ENCODE peak calls at places on chromosomes 11 and 22, in nine cellular contexts. N, H, L, E, K, J, M, T and F are unnamed samples.

GRCh38 chr11:110955797-110956196 is 243.6 kb upstream of the ARHGAP20 start:
- DNase-seq in N (no peak), H (no peak), L (no peak), E (no peak), K (no peak), J (no peak), M (no peak), T (no peak), F (no peak)

GRCh38 chr22:40867109-40867508 is 5.2 kb upstream of the DNAJB7 start:
- DNase-seq in N (no peak), H (no peak), L (no peak), E (no peak), K (no peak), J (no peak), M (no peak), T (no peak), F (no peak)

GRCh38 chr11:46127150-46127638 is 5.9 kb upstream of the PHF21A start:
- DNase-seq in N (no peak), H (peak), L (no peak), E (peak), K (peak), J (no peak), M (no peak), T (peak), F (peak)

GRCh38 chr22:33659423-33659822 is 260.9 kb downstream of the LARGE1 start:
- DNase-seq in N (no peak), H (no peak), L (no peak), E (no peak), K (no peak), J (no peak), M (no peak), T (no peak), F (no peak)

GRCh38 chr22:29987143-29987542 is 93.1 kb upstream of the HORMAD2 start:
- DNase-seq in N (no peak), H (no peak), L (no peak), E (no peak), K (no peak), J (no peak), M (no peak), T (no peak), F (no peak)

GRCh38 chr11:110152199-110152598 is 59.0 kb downstream of the ZC3H12C start:
- DNase-seq in N (no peak), H (no peak), L (no peak), E (no peak), K (no peak), J (no peak), M (no peak), T (no peak), F (no peak)

GRCh38 chr11:223921-224320 is 12.2 kb downstream of the SIRT3 start:
- DNase-seq in N (no peak), H (no peak), L (no peak), E (no peak), K (no peak), J (no peak), M (no peak), T (no peak), F (no peak)

GRCh38 chr11:10770626-10771254 is 19.7 kb downstream of the CTR9 start:
- DNase-seq in N (no peak), H (peak), L (no peak), E (peak), K (peak), J (peak), M (peak), T (peak), F (no peak)

GRCh38 chr22:19886605-19887250 is 32.1 kb upstream of the GNB1L start:
- DNase-seq in N (no peak), H (no peak), L (no peak), E (peak), K (no peak), J (peak), M (peak), T (no peak), F (no peak)

GRCh38 chr22:29596408-29596807 is 7.0 kb upstream of the NF2 start:
- DNase-seq in N (no peak), H (no peak), L (no peak), E (no peak), K (no peak), J (no peak), M (no peak), T (no peak), F (no peak)

GRCh38 chr11:130638624-130639023 is 190.2 kb downstream of the ADAMTS15 start:
- DNase-seq in N (no peak), H (no peak), L (no peak), E (no peak), K (no peak), J (no peak), M (no peak), T (no peak), F (no peak)

GRCh38 chr11:110518809-110519514 is 89.2 kb downstream of the FDX1 start:
- DNase-seq in N (no peak), H (no peak), L (no peak), E (no peak), K (no peak), J (no peak), M (no peak), T (no peak), F (no peak)

GRCh38 chr11:14414470-14415461 is 55.8 kb upstream of the RRAS2 start:
- DNase-seq in N (peak), H (peak), L (no peak), E (no peak), K (peak), J (no peak), M (peak), T (no peak), F (no peak)

GRCh38 chr22:48896766-48897637 is 930.7 kb downstream of the BRD1 start:
- DNase-seq in N (no peak), H (no peak), L (no peak), E (no peak), K (no peak), J (no peak), M (no peak), T (no peak), F (no peak)

GRCh38 chr22:42222140-42222539 is 48.3 kb downstream of the TCF20 start:
- DNase-seq in N (no peak), H (no peak), L (no peak), E (no peak), K (no peak), J (no peak), M (no peak), T (no peak), F (no peak)

GRCh38 chr11:86660011-86660595 is 12.3 kb downstream of the ME3 start:
- DNase-seq in N (no peak), H (no peak), L (no peak), E (peak), K (no peak), J (no peak), M (no peak), T (no peak), F (no peak)

GRCh38 chr11:19651654-19652053 is 61.0 kb upstream of the NAV2 start:
- DNase-seq in N (no peak), H (no peak), L (no peak), E (no peak), K (no peak), J (no peak), M (no peak), T (no peak), F (no peak)

GRCh38 chr11:5631426-5631825 is 6.6 kb downstream of the TRIM34 start:
- DNase-seq in N (no peak), H (no peak), L (no peak), E (no peak), K (no peak), J (no peak), M (no peak), T (no peak), F (no peak)

GRCh38 chr22:28903080-28903479 is 19.7 kb downstream of the ZNRF3 start:
- DNase-seq in N (no peak), H (no peak), L (no peak), E (no peak), K (no peak), J (no peak), M (no peak), T (no peak), F (no peak)

GRCh38 chr11:111327908-111328624 is 29.7 kb downstream of the POU2AF3 start:
- DNase-seq in N (no peak), H (no peak), L (peak), E (no peak), K (no peak), J (no peak), M (no peak), T (no peak), F (no peak)

GRCh38 chr11:113286509-113287497 is 27.6 kb upstream of the TTC12 start:
- DNase-seq in N (no peak), H (no peak), L (no peak), E (no peak), K (no peak), J (no peak), M (no peak), T (no peak), F (no peak)

GRCh38 chr11:18705651-18706281 is 7.2 kb downstream of the TMEM86A start:
- DNase-seq in N (no peak), H (no peak), L (peak), E (no peak), K (peak), J (peak), M (peak), T (peak), F (peak)

GRCh38 chr11:31607914-31608313 is 98.3 kb downstream of the ELP4 start:
- DNase-seq in N (no peak), H (no peak), L (no peak), E (no peak), K (no peak), J (no peak), M (no peak), T (no peak), F (no peak)

GRCh38 chr22:50485221-50486131 is 1.2 kb upstream of the MIOX start:
- DNase-seq in N (no peak), H (no peak), L (peak), E (no peak), K (no peak), J (no peak), M (no peak), T (no peak), F (no peak)

GRCh38 chr11:12019867-12020416 is 11.5 kb upstream of the DKK3 start:
- DNase-seq in N (no peak), H (no peak), L (no peak), E (no peak), K (no peak), J (peak), M (no peak), T (no peak), F (no peak)

GRCh38 chr22:49753961-49754673 is 73.6 kb downstream of the BRD1 start:
- DNase-seq in N (no peak), H (no peak), L (peak), E (no peak), K (no peak), J (no peak), M (no peak), T (peak), F (no peak)

GRCh38 chr22:24697671-24698082 is 76.8 kb downstream of the PIWIL3 start:
- DNase-seq in N (no peak), H (no peak), L (peak), E (peak), K (no peak), J (peak), M (no peak), T (no peak), F (peak)

GRCh38 chr11:33476945-33477584 is 219.9 kb downstream of the HIPK3 start:
- DNase-seq in N (no peak), H (no peak), L (no peak), E (no peak), K (no peak), J (no peak), M (no peak), T (no peak), F (no peak)

GRCh38 chr11:132734217-132734616 is 798.1 kb downstream of the OPCML start:
- DNase-seq in N (no peak), H (no peak), L (no peak), E (peak), K (no peak), J (no peak), M (no peak), T (no peak), F (no peak)

GRCh38 chr11:64877390-64878222 is 815 bp downstream of the EHD1 start:
- DNase-seq in N (no peak), H (no peak), L (peak), E (no peak), K (peak), J (no peak), M (no peak), T (peak), F (no peak)

GRCh38 chr11:9060700-9061111 is 30.7 kb downstream of the SCUBE2 start:
- DNase-seq in N (no peak), H (no peak), L (no peak), E (no peak), K (peak), J (no peak), M (peak), T (peak), F (no peak)

GRCh38 chr11:9616042-9616640 is 42.7 kb downstream of the WEE1 start:
- DNase-seq in N (no peak), H (no peak), L (no peak), E (peak), K (no peak), J (no peak), M (no peak), T (no peak), F (no peak)

GRCh38 chr11:34346551-34346950 is 11.3 kb downstream of the ABTB2 start:
- DNase-seq in N (no peak), H (no peak), L (no peak), E (no peak), K (no peak), J (no peak), M (no peak), T (no peak), F (peak)

GRCh38 chr22:42633013-42633412 is 7.4 kb downstream of the ATP5MGL start:
- DNase-seq in N (no peak), H (no peak), L (peak), E (no peak), K (no peak), J (no peak), M (no peak), T (no peak), F (no peak)

GRCh38 chr11:93603225-93603624 is 58.3 kb upstream of the CEP295 start:
- DNase-seq in N (no peak), H (no peak), L (no peak), E (no peak), K (no peak), J (no peak), M (no peak), T (no peak), F (no peak)